ENCODE peak calls at places on chromosomes 4 and X, in five cellular contexts. D, E, O, Z and H are unnamed samples.
A peak's percentile ranks its signal among the peaks of the same experiment; 100 is the strongest.

GRCh38 chrX:874061-874460 is 243.5 kb downstream of the SHOX start:
- DNase-seq in E (no peak), O (no peak), Z (no peak), D (no peak), H (no peak)

GRCh38 chr4:6546681-6547447 is 28.1 kb upstream of the MAN2B2 start:
- DNase-seq in O (no peak), D (peak; percentile 49), Z (no peak), E (no peak), H (no peak)

GRCh38 chrX:30714138-30714537 is 60.9 kb downstream of the GK start:
- DNase-seq in E (no peak), D (no peak), O (no peak), Z (no peak), H (no peak)

GRCh38 chr4:136302566-136302965 is 1229.7 kb downstream of the PCDH18 start:
- DNase-seq in D (no peak), Z (no peak), O (no peak), E (no peak), H (no peak)

GRCh38 chrX:125378205-125378604 is 58.5 kb downstream of the TEX13C start:
- DNase-seq in E (no peak), D (no peak), O (no peak), Z (no peak), H (no peak)

GRCh38 chr4:35151816-35152572 is 1092.3 kb downstream of the ARAP2 start:
- DNase-seq in Z (no peak), E (no peak), D (peak; percentile 13), O (no peak), H (no peak)

GRCh38 chr4:40057540-40058091 is 966 bp downstream of the N4BP2 start:
- DNase-seq in Z (peak; percentile 91), D (peak; percentile 94), O (peak; percentile 74), E (peak; percentile 92), H (no peak)

GRCh38 chrX:72236841-72237240 is 2.0 kb downstream of the ERCC6L start:
- DNase-seq in O (no peak), E (no peak), Z (no peak), D (no peak), H (no peak)

GRCh38 chr4:121827851-121828250 is 4.2 kb upstream of the CCNA2 start:
- DNase-seq in E (no peak), O (no peak), Z (no peak), D (no peak), H (no peak)

GRCh38 chr4:5027366-5027765 is 8.1 kb upstream of the CYTL1 start:
- DNase-seq in E (no peak), Z (no peak), O (no peak), D (no peak), H (no peak)

GRCh38 chr4:88765729-88766128 is 68.1 kb upstream of the NAP1L5 start:
- DNase-seq in Z (peak; percentile 42), E (no peak), D (peak; percentile 12), O (no peak), H (no peak)

GRCh38 chrX:1134156-1134555 is 78.3 kb downstream of the CRLF2 start:
- DNase-seq in D (no peak), Z (no peak), E (peak; percentile 50), O (no peak), H (no peak)

GRCh38 chr4:182235016-182235415 is 8.2 kb upstream of the TENM3 start:
- DNase-seq in O (no peak), D (no peak), Z (no peak), E (no peak), H (no peak)

GRCh38 chrX:56313308-56313707 is 81.2 kb downstream of the KLF8 start:
- DNase-seq in O (no peak), D (no peak), E (no peak), Z (no peak), H (no peak)

GRCh38 chrX:18461431-18461830 is 36.0 kb downstream of the CDKL5 start:
- DNase-seq in O (no peak), E (no peak), D (no peak), Z (no peak), H (no peak)

GRCh38 chr4:74344031-74344430 is 20.9 kb upstream of the EREG start:
- DNase-seq in E (no peak), D (no peak), Z (no peak), O (no peak), H (no peak)

GRCh38 chrX:63855896-63856295 is 70.9 kb upstream of the ARHGEF9 start:
- DNase-seq in E (no peak), D (no peak), Z (no peak), O (no peak), H (no peak)

GRCh38 chr4:87188063-87188462 is 32.4 kb downstream of the KLHL8 start:
- DNase-seq in D (no peak), O (no peak), Z (no peak), E (no peak), H (no peak)

GRCh38 chr4:149884046-149884445 is 68.4 kb upstream of the IQCM start:
- DNase-seq in O (peak; percentile 60), Z (peak; percentile 24), E (no peak), D (no peak), H (no peak)

GRCh38 chrX:111728096-111728495 is 47.1 kb downstream of the ALG13 start:
- DNase-seq in E (no peak), O (no peak), Z (no peak), D (no peak), H (no peak)

GRCh38 chrX:109600114-109600710 is 24.8 kb downstream of the KCNE5 start:
- DNase-seq in O (no peak), Z (no peak), D (peak; percentile 2), E (no peak), H (peak; percentile 51)

GRCh38 chrX:87006561-87006960 is 511.0 kb upstream of the KLHL4 start:
- DNase-seq in D (no peak), Z (no peak), E (no peak), O (no peak), H (no peak)

GRCh38 chr4:145825255-145825654 is 113.4 kb downstream of the ZNF827 start:
- DNase-seq in O (no peak), E (no peak), Z (no peak), D (no peak), H (no peak)

GRCh38 chr4:108560624-108561023 is 59.8 kb upstream of the RPL34 start:
- DNase-seq in Z (no peak), E (no peak), O (no peak), D (no peak), H (no peak)

GRCh38 chr4:92406488-92406887 is 102.7 kb downstream of the GRID2 start:
- DNase-seq in E (no peak), Z (no peak), O (no peak), D (no peak), H (no peak)

GRCh38 chr4:5365071-5366008 is 314.1 kb downstream of the STK32B start:
- DNase-seq in D (peak; percentile 63), E (peak; percentile 87), Z (peak; percentile 21), O (no peak), H (no peak)

GRCh38 chr4:140213116-140213515 is 59.1 kb upstream of the MAML3 start:
- DNase-seq in E (no peak), D (no peak), Z (no peak), O (no peak), H (no peak)

GRCh38 chr4:18608910-18609525 is 587.5 kb upstream of the LCORL start:
- DNase-seq in D (no peak), Z (no peak), E (no peak), O (no peak), H (no peak)

GRCh38 chr4:128286474-128287158 is 997 bp downstream of the PGRMC2 start:
- DNase-seq in E (no peak), O (no peak), D (peak; percentile 59), Z (no peak), H (no peak)

GRCh38 chr4:184330008-184330400 is 112.3 kb upstream of the ENPP6 start:
- DNase-seq in O (no peak), Z (peak; percentile 39), E (peak; percentile 92), D (peak; percentile 76), H (peak; percentile 84)

GRCh38 chr4:139756391-139757180 is 91.0 kb downstream of the MGST2 start:
- DNase-seq in Z (no peak), D (no peak), E (no peak), O (no peak), H (no peak)

GRCh38 chr4:48949086-48949485 is 37.0 kb upstream of the CWH43 start:
- DNase-seq in Z (no peak), E (no peak), D (no peak), O (no peak), H (no peak)

GRCh38 chrX:11138498-11139390 is 27.6 kb downstream of the HCCS start:
- DNase-seq in O (peak; percentile 44), E (no peak), D (no peak), Z (no peak), H (no peak)

GRCh38 chr4:110033994-110034393 is 121.3 kb downstream of the EGF start:
- DNase-seq in E (no peak), Z (no peak), O (no peak), D (peak; percentile 30), H (no peak)
- H3K4me3 ChIP-seq in E (no peak overlapping the region), Z (no peak overlapping the region), O (no peak overlapping the region), D (no peak overlapping the region), H (no peak overlapping the region)

DNA sequence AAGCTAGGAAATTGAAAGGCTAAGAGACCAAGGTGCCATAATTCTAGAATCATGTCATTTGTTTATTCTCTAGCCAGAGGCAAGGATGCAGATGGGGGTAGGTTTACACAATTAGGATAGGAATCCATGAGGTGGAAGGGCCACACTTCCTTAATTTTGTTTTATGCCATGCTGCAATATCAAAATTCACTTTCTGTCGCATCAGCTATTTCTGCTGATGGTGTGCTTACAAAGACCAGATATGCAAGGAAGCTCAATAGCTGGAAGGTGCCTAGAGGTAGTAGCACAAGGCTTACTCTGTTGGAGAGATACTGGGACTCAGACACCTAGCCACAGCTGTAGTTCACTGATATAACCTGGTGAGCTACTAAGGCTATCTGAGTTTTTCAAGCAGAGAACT is 328.5 kb downstream of the ADGRL3 start:
- DNase-seq in E (no peak), Z (no peak), D (no peak), O (no peak), H (no peak)
- H3K4me3 ChIP-seq in E (no peak overlapping the region), Z (no peak overlapping the region), D (no peak overlapping the region), O (no peak overlapping the region), H (no peak overlapping the region)

GRCh38 chr4:186840222-186840701 is 116.6 kb upstream of the FAT1 start:
- DNase-seq in Z (peak; percentile 30), E (no peak), D (peak; percentile 14), O (no peak), H (no peak)

GRCh38 chr4:186839122-186840037 is 115.7 kb upstream of the FAT1 start:
- DNase-seq in E (no peak), O (no peak), D (peak; percentile 7), Z (no peak), H (no peak)

GRCh38 chr4:186844059-186844681 is 120.5 kb upstream of the FAT1 start:
- DNase-seq in Z (no peak), O (no peak), D (peak; percentile 31), E (no peak), H (no peak)

GRCh38 chr4:186838295-186838694 is 114.6 kb upstream of the FAT1 start:
- DNase-seq in E (no peak), O (no peak), Z (no peak), D (no peak), H (no peak)

GRCh38 chr4:186840771-186841301 is 117.2 kb upstream of the FAT1 start:
- DNase-seq in O (no peak), E (no peak), Z (no peak), D (no peak), H (no peak)
- H3K4me3 ChIP-seq in O (no peak overlapping the region), E (no peak overlapping the region), Z (peak overlapping the region; percentile 40), D (no peak overlapping the region), H (peak overlapping the region; percentile 23)

DNA sequence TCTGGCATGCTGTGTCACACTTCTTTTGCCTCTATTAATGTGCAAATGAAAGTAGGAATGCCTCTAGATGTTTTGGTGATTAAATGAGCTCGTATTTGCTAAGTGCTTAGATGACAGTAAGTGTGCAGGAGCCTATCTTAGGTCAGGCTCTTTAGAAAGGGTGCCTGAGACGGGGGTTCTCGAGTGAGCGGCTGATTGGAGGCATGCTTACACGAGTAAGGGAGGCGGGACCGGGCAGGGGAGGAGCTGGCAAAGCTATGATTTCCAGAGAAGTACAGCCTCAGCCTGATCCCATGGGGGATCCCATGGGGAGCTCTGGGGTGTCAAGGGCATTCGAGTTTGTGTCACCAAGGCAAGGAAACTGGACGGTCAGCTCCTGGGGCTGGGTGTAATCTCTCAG is 44.8 kb downstream of the CLDN34 start:
- DNase-seq in Z (no peak), D (no peak), O (no peak), E (peak; percentile 52), H (peak; percentile 68)
- H3K4me3 ChIP-seq in Z (no peak overlapping the region), D (no peak overlapping the region), O (no peak overlapping the region), E (no peak overlapping the region), H (no peak overlapping the region)